ENCODE peak calls at places on chromosomes 5 and 9, in four cellular contexts. D is activated T-helper 9 cell treated with anti-CD3 and anti-CD28 coated beads, Interleukin-2, amount 50 U/mL, for 16 hours; T is tibial nerve; G is K562. M is an unnamed sample.

GRCh38 chr5:163916376-163916775 is 411.0 kb downstream of the MAT2B start:
- DNase-seq in D (no peak), T (no peak), G (no peak), M (no peak)

GRCh38 chr5:138054863-138055558 is 22.1 kb upstream of the FAM13B start:
- DNase-seq in D (no peak), T (no peak), G (peak), M (peak)

GRCh38 chr5:135186662-135187522 is 152.9 kb upstream of the PITX1 start:
- DNase-seq in D (no peak), T (no peak), G (peak), M (no peak)

GRCh38 chr5:142551242-142552067 is 134.4 kb downstream of the FGF1 start:
- DNase-seq in D (no peak), T (no peak), G (no peak), M (peak)

GRCh38 chr5:488744-489688 is 35.2 kb downstream of the SLC9A3 start:
- DNase-seq in D (no peak), T (no peak), G (no peak), M (no peak)

GRCh38 chr9:88075966-88076285 is 62.3 kb downstream of the SPATA31C2 start:
- DNase-seq in D (no peak), T (no peak), G (no peak), M (no peak)

GRCh38 chr9:98960409-98960808 is 16.7 kb downstream of the COL15A1 start:
- DNase-seq in D (no peak), T (no peak), G (no peak), M (no peak)

GRCh38 chr9:75200892-75201470 is 112.7 kb downstream of the OSTF1 start:
- DNase-seq in D (no peak), T (no peak), G (peak), M (no peak)

GRCh38 chr5:115815693-115816225 is 700 bp downstream of the CDO1 start:
- DNase-seq in D (no peak), T (no peak), G (no peak), M (peak)

GRCh38 chr5:171606414-171607024 is 179.1 kb upstream of the SMIM23 start:
- DNase-seq in D (no peak), T (no peak), G (peak), M (no peak)

GRCh38 chr5:170611446-170612088 is 107.7 kb downstream of the KCNIP1 start:
- DNase-seq in D (no peak), T (no peak), G (no peak), M (no peak)

GRCh38 chr9:14097215-14097614 is 216.7 kb downstream of the NFIB start:
- DNase-seq in D (no peak), T (no peak), G (no peak), M (no peak)

GRCh38 chr5:157689942-157690689 is 18.8 kb downstream of the C5orf52 start:
- DNase-seq in D (peak), T (no peak), G (no peak), M (no peak)

GRCh38 chr5:132771559-132771998 is 5.5 kb downstream of the SEPTIN8 start:
- DNase-seq in D (no peak), T (no peak), G (no peak), M (peak)

GRCh38 chr9:15909297-15909696 is 356.5 kb downstream of the CCDC171 start:
- DNase-seq in D (no peak), T (no peak), G (no peak), M (no peak)

GRCh38 chr5:31303688-31304087 is 110.2 kb downstream of the CDH6 start:
- DNase-seq in D (no peak), T (no peak), G (no peak), M (no peak)

GRCh38 chr5:75566710-75567309 is 44.4 kb upstream of the ANKDD1B start:
- DNase-seq in D (peak), T (no peak), G (peak), M (no peak)

GRCh38 chr5:147303976-147304375 is 69.2 kb downstream of the STK32A start:
- DNase-seq in D (no peak), T (no peak), G (no peak), M (no peak)

GRCh38 chr9:113568481-113569321 is 105.2 kb downstream of the RGS3 start:
- DNase-seq in D (no peak), T (no peak), G (no peak), M (peak)

GRCh38 chr5:83340511-83340918 is 131.0 kb upstream of the VCAN start:
- DNase-seq in D (no peak), T (no peak), G (no peak), M (no peak)

GRCh38 chr5:150609843-150610584 is 30.4 kb upstream of the SYNPO start:
- DNase-seq in D (no peak), T (no peak), G (no peak), M (no peak)

M was measured in ovary.